ENCODE peak calls at places on chromosomes 4 and X, in five cellular contexts. V is kidney epithelial cell, H is PC-3, J is GM23338, B is thyroid gland. Q is an unnamed sample.

GRCh38 chrX:110204986-110205385 is 112.9 kb downstream of the AMMECR1 start:
- DNase-seq in V (no peak), H (peak), J (no peak), B (no peak), Q (peak)

GRCh38 chrX:96837808-96838207 is 45.9 kb upstream of the RPA4 start:
- DNase-seq in V (no peak), H (peak), J (no peak), B (no peak), Q (no peak)

GRCh38 chr4:1204828-1205591 is 32.6 kb upstream of the SPON2 start:
- DNase-seq in V (no peak), H (no peak), J (peak), B (no peak), Q (no peak)

GRCh38 chrX:57918750-57919436 is 8.6 kb upstream of the ZXDA start:
- DNase-seq in V (no peak), H (peak), J (peak), B (no peak), Q (no peak)

GRCh38 chrX:137916090-137916746 is 350.3 kb downstream of the ZIC3 start:
- DNase-seq in V (no peak), H (no peak), J (peak), B (no peak), Q (no peak)

GRCh38 chr4:128716325-128716724 is 93.2 kb upstream of the JADE1 start:
- DNase-seq in V (no peak), H (no peak), J (no peak), B (no peak), Q (no peak)

GRCh38 chr4:36128689-36129088 is 115.6 kb downstream of the ARAP2 start:
- DNase-seq in V (no peak), H (no peak), J (peak), B (no peak), Q (no peak)

GRCh38 chrX:10797493-10797892 is 177.1 kb upstream of the MID1 start:
- DNase-seq in V (no peak), H (peak), J (no peak), B (no peak), Q (no peak)

GRCh38 chrX:75784689-75785491 is at the start of gene MAGEE2:
- DNase-seq in V (no peak), H (no peak), J (peak), B (peak), Q (no peak)

GRCh38 chr4:122541996-122542395 is 78.9 kb downstream of the IL21 start:
- DNase-seq in V (no peak), H (no peak), J (no peak), B (no peak), Q (no peak)

GRCh38 chr4:8778760-8779159 is 92.9 kb downstream of the HMX1 start:
- DNase-seq in V (no peak), H (no peak), J (no peak), B (no peak), Q (no peak)

GRCh38 chrX:55758033-55758432 is 40.5 kb downstream of the RRAGB start:
- DNase-seq in V (no peak), H (peak), J (no peak), B (no peak), Q (no peak)

GRCh38 chr4:2489081-2489805 is 20.3 kb downstream of the RNF4 start:
- DNase-seq in V (no peak), H (no peak), J (peak), B (no peak), Q (no peak)

GRCh38 chr4:53644607-53645006 is 53.3 kb upstream of the LNX1 start:
- DNase-seq in V (no peak), H (peak), J (no peak), B (peak), Q (no peak)

GRCh38 chr4:15542795-15543194 is 73.1 kb downstream of the CC2D2A start:
- DNase-seq in V (no peak), H (no peak), J (peak), B (peak), Q (no peak)

GRCh38 chr4:8391972-8392371 is 48.6 kb downstream of the ACOX3 start:
- DNase-seq in V (no peak), H (peak), J (no peak), B (no peak), Q (peak)

GRCh38 chr4:163748474-163748873 is 254.0 kb downstream of the TMA16 start:
- DNase-seq in V (no peak), H (peak), J (no peak), B (no peak), Q (no peak)

GRCh38 chr4:20248155-20248558 is 3.5 kb upstream of the SLIT2 start:
- DNase-seq in V (no peak), H (peak), J (peak), B (no peak), Q (peak)

GRCh38 chr4:123430031-123430430 is 33.4 kb downstream of the SPRY1 start:
- DNase-seq in V (no peak), H (no peak), J (no peak), B (no peak), Q (no peak)

GRCh38 chr4:168773388-168774195 is 236.5 kb downstream of the CBR4 start:
- DNase-seq in V (no peak), H (no peak), J (no peak), B (no peak), Q (no peak)

GRCh38 chrX:18889982-18890381 is 93.9 kb downstream of the PHKA2 start:
- DNase-seq in V (no peak), H (no peak), J (no peak), B (no peak), Q (no peak)

GRCh38 chr4:24394041-24394440 is 190.3 kb downstream of the DHX15 start:
- DNase-seq in V (peak), H (peak), J (peak), B (no peak), Q (peak)

GRCh38 chrX:8971116-8971515 is 62.8 kb downstream of the FAM9B start:
- DNase-seq in V (peak), H (peak), J (peak), B (no peak), Q (peak)

GRCh38 chrX:45070116-45071007 is 130.3 kb downstream of the DIPK2B start:
- DNase-seq in V (peak), H (peak), J (peak), B (no peak), Q (peak)

GRCh38 chr4:153741529-153741928 is 18.3 kb downstream of the RNF175 start:
- DNase-seq in V (no peak), H (no peak), J (no peak), B (no peak), Q (no peak)

DNA sequence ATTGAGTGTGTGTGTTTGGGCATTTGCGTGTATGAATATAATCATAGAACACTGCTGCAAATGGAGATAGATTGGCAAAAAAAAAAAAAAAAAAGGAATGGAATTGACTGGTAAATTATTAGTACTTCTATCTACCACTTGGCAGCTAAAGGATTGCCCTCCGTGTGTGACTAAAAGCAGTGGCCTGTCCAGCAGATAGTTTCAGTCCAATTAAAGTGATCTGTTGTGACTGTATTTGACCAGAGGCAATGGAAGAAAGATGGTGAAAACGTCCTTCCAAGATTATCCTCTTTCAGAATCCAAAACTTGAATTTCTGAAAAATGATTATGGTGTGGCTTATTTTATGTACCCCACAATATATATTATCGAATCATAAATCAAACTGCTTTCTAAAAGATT is 19.5 kb upstream of the TENM3 start:
- DNase-seq in V (no peak), H (no peak), J (no peak), B (no peak), Q (no peak)
- H3K4me3 ChIP-seq in V (no peak), H (no peak), J (no peak), B (no peak), Q (no peak)

GRCh38 chr4:112297495-112297894 is 326 bp downstream of the ALPK1 start:
- DNase-seq in V (no peak), H (no peak), J (no peak), B (no peak), Q (no peak)
- H3K4me3 ChIP-seq in V (peak), H (peak), J (no peak), B (peak), Q (peak)

DNA sequence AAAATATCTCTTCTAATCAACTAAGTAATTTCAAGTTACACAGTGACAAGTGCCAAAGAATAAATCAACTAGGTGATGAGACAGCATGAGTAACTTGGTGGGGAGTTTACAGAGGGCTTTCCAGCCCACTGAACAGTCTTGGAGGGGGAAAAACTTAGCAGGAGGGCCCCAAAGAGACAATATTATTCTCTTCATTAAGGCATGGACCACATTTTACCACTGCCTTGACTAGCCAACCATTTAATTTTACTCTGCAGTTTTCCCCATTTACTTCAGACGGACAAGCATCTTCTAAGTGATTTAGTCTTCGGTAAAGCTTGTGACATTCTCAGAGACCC is 25.3 kb upstream of the GATB start:
- DNase-seq in V (peak), H (no peak), J (no peak), B (no peak), Q (no peak)
- H3K4me3 ChIP-seq in V (no peak), H (no peak), J (no peak), B (no peak), Q (no peak)

DNA sequence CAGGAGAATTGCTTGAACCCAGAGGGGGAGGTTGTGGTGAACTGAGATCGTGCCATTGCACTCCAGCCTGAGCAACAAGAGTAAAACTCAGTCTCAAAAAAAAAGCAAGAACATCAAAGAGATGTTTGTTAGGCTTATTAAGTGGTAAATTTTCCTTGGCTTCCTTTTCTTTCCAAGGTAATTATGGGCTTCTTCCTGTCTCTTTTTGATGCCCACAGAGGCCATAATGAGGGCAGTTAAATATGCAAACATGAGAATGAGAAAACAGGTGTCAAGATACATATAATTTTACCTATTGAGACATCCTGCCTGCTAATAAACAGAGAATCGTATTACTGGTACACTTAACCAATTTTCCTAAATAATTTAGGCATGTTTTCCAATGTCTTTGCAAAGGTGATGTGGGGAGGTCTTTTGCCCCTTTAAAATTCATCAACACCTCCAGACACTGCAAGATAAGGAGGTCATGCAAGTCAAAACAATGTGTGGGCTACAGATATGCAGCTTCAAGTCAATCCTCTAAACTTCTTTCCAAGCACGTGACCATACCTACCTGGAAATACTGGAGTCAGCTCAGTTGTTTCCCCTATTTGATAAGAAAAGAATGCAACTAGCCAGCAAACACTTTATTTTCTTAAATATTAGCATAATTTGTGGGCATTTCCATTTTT is 2.7 kb downstream of the SLC39A8 start:
- DNase-seq in V (no peak), H (no peak), J (no peak), B (no peak), Q (no peak)
- H3K4me3 ChIP-seq in V (no peak), H (no peak), J (peak), B (no peak), Q (no peak)

DNA sequence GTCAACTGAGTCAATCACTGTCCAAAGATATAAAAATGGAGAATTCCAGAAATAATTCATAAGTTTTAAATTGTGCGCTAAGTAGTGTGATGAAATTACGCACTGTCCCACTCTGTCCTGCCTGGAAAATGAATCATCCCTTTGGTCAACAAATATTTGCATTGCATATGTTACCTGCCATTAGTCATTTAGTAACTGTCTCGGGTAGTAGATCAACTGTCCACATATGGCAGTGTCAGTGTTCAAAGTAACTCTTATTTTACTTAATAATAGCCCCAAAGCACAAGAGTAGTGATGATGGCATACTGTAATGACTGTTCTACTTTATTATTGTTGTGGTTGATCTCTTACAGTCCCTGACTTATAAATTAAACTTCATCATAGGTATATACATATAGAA is 3.4 kb downstream of the YTHDC1 start:
- DNase-seq in V (no peak), H (peak), J (no peak), B (no peak), Q (no peak)
- H3K4me3 ChIP-seq in V (no peak), H (peak), J (peak), B (no peak), Q (no peak)

DNA sequence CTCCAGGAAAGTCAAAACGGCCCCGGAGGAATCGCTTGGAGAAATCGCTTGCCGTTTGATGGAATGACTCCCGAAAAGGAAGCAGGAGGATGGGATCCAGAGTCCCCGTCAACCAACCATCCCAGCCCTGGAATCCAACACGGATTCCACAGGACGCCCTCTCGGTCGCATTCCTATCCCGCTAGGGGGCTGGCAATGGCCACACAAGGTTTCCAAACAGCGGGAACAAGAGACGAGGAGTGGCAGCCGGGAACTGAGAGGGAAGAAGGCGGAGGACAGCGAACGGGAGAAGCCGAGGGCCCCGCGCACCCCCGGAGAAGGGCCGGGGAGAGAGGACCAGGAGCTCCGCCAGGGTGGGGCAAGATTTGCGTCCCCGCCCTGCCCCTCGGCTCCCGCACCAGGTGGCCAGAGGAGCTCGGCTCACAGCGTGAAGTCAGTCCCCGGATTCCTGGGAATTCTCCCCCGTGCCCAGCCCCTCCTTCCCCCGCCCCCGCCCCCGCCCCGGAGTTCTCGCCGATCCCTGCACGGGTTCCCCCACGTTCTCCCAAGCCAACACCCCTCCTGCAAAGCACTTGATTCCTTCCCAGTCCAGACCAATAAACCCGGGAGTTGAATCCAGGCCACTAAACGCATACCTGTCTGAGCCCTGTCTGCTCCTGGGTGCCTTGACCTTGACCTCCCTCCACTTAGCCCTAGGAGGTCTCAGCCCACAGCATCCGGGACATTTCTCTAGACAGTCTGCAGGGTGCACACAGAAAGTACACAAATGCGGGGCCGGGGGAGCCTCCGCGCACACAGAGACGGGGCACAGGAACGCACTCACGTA is 1.4 kb downstream of the PDZD4 start:
- DNase-seq in V (no peak), H (no peak), J (peak), B (no peak), Q (no peak)
- H3K4me3 ChIP-seq in V (no peak), H (no peak), J (peak), B (peak), Q (peak)